ENCODE peak calls at places on chromosomes 6 and 20, in six cellular contexts. H, C, U, R, M and E are unnamed samples.
A peak's percentile ranks its signal among the peaks of the same experiment; 100 is the strongest.

GRCh38 chr20:4045082-4045481 is 29.7 kb upstream of the RNF24 start:
- DNase-seq in H (no peak), C (no peak), U (no peak), R (no peak), M (no peak), E (no peak)

GRCh38 chr20:15396026-15396425 is 1058.6 kb upstream of the FLRT3 start:
- DNase-seq in H (no peak), C (no peak), U (no peak), R (no peak), M (no peak), E (no peak)

GRCh38 chr6:11766589-11767450 is 11.8 kb downstream of the ADTRP start:
- DNase-seq in H (no peak), C (peak; percentile 98), U (peak; percentile 98), R (peak; percentile 52), M (no peak), E (no peak)

GRCh38 chr20:641516-641913 is 11.5 kb downstream of the SRXN1 start:
- DNase-seq in H (no peak), C (peak; percentile 51), U (no peak), R (no peak), M (no peak), E (peak; percentile 77)

GRCh38 chr20:9038791-9039190 is 30.1 kb upstream of the PLCB4 start:
- DNase-seq in H (no peak), C (peak; percentile 61), U (peak; percentile 75), R (no peak), M (no peak), E (no peak)

GRCh38 chr6:158353851-158354508 is 41.7 kb downstream of the TULP4 start:
- DNase-seq in H (no peak), C (no peak), U (peak; percentile 47), R (no peak), M (no peak), E (no peak)

GRCh38 chr20:38789503-38790209 is 15.8 kb upstream of the PPP1R16B start:
- DNase-seq in H (no peak), C (peak; percentile 12), U (peak; percentile 47), R (no peak), M (no peak), E (no peak)

GRCh38 chr6:142378138-142378875 is 76.5 kb downstream of the ADGRG6 start:
- DNase-seq in H (no peak), C (peak; percentile 62), U (peak; percentile 89), R (peak; percentile 15), M (no peak), E (no peak)

GRCh38 chr6:30493643-30494250 is 4.4 kb downstream of the HLA-E start:
- DNase-seq in H (no peak), C (no peak), U (no peak), R (no peak), M (no peak), E (peak; percentile 78)

GRCh38 chr6:104789770-104790190 is 69.9 kb downstream of the HACE1 start:
- DNase-seq in H (no peak), C (peak; percentile 61), U (peak; percentile 55), R (no peak), M (no peak), E (no peak)

GRCh38 chr20:32130352-32130751 is 20.8 kb downstream of the TM9SF4 start:
- DNase-seq in H (no peak), C (no peak), U (no peak), R (no peak), M (no peak), E (no peak)
- H3K14ac ChIP-seq in H (no peak overlapping the region), C (no peak overlapping the region), U (no peak overlapping the region), R (no peak overlapping the region), M (no peak overlapping the region), E (no peak overlapping the region)

DNA sequence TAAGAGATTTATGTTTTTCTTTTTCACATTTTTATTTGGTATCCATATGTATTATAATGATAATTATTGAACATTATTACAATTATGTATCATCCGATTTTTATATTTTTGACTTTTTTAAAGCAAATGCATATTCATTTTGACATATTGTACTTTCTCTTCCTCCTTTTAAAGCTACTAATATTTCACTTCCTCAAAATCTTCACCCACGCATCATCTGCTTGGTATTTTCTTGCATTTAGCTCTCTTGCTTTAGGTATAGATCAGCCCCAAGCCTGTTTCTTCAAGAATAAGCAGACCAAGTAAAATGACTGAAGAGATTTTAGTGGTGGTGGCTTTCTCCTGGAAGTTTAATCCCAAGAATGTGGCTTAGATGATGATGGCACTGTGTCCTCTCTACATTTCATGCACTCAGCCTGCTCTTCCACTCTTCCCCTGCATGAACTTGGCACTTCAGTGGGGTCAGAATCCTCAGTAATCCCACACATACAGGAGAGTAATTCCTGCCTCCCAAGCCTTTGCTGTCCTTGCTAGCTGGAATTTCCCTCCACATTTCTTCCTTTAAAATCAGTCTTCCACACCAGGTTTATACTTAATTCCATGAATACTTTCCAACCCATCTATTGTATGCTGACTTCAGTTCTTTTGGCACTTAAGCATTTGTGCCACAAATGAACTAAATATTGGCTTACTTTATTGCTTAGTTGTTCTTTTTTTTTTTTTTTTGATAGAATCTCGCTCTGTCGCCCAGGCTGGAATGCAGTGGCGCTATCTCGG is 8.2 kb downstream of the NCOA7 start:
- DNase-seq in H (no peak), C (no peak), U (no peak), R (no peak), M (no peak), E (no peak)
- H3K4me1 ChIP-seq in H (no peaks in the 10 kb centered on the region), C (peaks cover 2% of the 10 kb centered on the region), U (peaks cover 7% of the 10 kb centered on the region), R (peaks cover 9% of the 10 kb centered on the region), M (no peaks in the 10 kb centered on the region), E (peaks cover 3% of the 10 kb centered on the region)

DNA sequence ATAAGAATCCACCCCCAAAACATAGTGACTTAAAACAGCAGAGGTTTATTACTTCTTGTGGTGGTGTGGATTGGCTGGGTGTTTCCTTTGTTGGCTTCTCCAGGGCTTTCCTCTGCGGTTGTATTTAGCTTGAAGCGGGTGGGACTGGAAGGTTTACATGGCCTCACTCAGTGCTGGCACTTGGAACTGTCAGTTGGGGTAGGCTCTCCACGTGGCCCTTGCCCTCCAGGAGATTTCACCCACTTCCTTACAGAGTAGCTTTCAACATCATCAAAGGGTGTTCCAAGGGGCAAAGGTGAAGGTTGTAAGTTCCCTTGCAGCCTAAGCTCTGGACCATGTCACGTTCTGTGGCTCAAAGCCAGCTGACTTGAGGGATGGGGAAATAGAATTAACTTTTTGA is 32.5 kb upstream of the NKX2-2 start:
- DNase-seq in H (no peak), C (no peak), U (no peak), R (no peak), M (no peak), E (no peak)
- H3K23ac ChIP-seq in H (no peak overlapping the region), C (no peak overlapping the region), U (no peak overlapping the region), R (peak overlapping the region; percentile 80), M (no peak overlapping the region), E (no peak overlapping the region)

DNA sequence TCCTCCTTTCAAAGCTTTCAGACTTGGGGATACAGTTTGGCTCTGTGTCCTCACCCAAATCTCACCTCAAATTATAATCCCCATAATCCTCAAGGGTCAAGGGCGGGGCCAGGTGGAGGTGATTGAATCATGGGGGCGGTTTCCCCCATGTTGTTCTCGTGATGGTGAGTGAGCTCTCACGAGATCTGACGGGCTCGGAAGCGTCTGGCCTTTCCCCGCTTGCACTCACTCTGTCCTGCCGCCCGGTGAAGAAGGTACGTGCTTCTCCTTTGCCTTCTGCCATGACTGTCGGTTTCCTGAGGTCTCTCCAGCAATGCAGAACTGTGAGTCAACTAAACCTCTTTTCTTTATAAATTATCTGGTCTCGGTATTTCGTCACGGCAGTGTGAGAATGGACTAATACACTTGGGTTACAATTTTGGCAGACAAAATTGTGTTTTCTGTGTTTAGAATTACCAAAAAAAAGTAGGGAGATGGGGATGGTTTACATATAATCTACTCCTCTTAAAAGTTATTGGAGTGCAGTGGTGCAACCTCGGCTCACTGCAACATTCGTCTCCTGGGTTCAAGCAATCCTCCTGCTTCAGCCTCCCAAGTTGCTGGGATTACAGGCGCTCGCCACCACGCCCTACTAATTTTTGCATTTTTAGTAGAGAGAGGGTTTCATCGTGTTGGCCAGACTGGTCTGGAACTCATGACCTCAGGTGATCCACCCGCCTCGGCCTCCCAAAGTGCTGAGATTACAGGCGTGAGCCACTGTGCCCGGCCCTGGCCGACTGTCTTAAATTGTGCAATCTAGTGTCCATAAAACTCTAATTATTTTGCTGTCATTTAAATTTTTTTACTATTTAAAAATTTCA is 33.6 kb upstream of the PXDC1 start:
- DNase-seq in H (no peak), C (no peak), U (no peak), R (peak; percentile 46), M (no peak), E (no peak)
- H3K14ac ChIP-seq in H (no peak overlapping the region), C (no peak overlapping the region), U (no peak overlapping the region), R (no peak overlapping the region), M (no peak overlapping the region), E (no peak overlapping the region)

DNA sequence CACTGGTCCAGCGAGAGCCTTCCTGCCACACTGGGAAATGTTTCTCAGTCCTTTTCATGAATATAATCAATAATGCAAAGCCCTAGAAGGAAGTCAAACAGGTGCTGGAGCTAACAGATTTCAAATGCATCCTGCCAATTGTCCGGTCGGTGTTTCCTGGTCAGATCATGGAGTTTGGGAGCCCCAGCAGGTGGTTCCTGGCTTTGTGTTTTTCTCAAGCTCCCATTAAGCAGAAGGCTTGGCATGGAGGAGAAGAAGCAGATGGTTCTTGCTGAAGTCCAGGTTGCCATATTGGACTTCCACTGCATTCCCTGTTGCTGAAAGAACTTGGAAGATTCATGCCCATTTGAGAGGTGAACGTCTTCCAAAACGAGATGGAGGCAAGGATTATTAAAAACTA is 68.6 kb downstream of the GFOD1 start:
- DNase-seq in H (no peak), C (no peak), U (no peak), R (no peak), M (no peak), E (no peak)
- H3K4me1 ChIP-seq in H (peaks cover 22% of the 10 kb centered on the region), C (peaks cover 8% of the 10 kb centered on the region), U (peaks cover 15% of the 10 kb centered on the region), R (peaks cover 22% of the 10 kb centered on the region), M (peaks cover 13% of the 10 kb centered on the region), E (peaks cover 24% of the 10 kb centered on the region)

GRCh38 chr6:97915537-97915936 is 632.5 kb upstream of the MMS22L start:
- DNase-seq in H (no peak), C (no peak), U (no peak), R (no peak), M (no peak), E (no peak)
- H3K23ac ChIP-seq in H (no peak overlapping the region), C (no peak overlapping the region), U (no peak overlapping the region), R (no peak overlapping the region), M (no peak overlapping the region), E (no peak overlapping the region)

GRCh38 chr20:5203380-5203779 is 76.6 kb downstream of the CDS2 start:
- DNase-seq in H (no peak), C (no peak), U (no peak), R (no peak), M (no peak), E (no peak)
- H3K14ac ChIP-seq in H (no peak overlapping the region), C (no peak overlapping the region), U (no peak overlapping the region), R (no peak overlapping the region), M (no peak overlapping the region), E (no peak overlapping the region)